ENCODE peak calls at places on chromosomes 11 and 22, in nine cellular contexts. S is left ventricle myocardium inferior; L is upper lobe of right lung; I is CD8-positive, alpha-beta memory T cell; W is gastrocnemius medialis; Q is Panc1; O is mammary epithelial cell; A is HCT116; T is substantia nigra. H is an unnamed sample.

GRCh38 chr22:31626427-31627150 is 35.4 kb downstream of the PISD start:
- DNase-seq in S (no peak), L (no peak), I (no peak), W (no peak), Q (no peak), O (no peak), A (no peak), T (no peak), H (no peak)

GRCh38 chr11:2761131-2762030 is 61.6 kb upstream of the KCNQ1OT1 start:
- DNase-seq in S (no peak), L (peak), I (no peak), W (no peak), Q (no peak), O (no peak), A (no peak), T (no peak), H (no peak)

GRCh38 chr11:134578807-134579708 is 167.0 kb upstream of the B3GAT1 start:
- DNase-seq in S (no peak), L (no peak), I (no peak), W (no peak), Q (no peak), O (no peak), A (peak), T (no peak), H (no peak)

GRCh38 chr11:35357893-35358292 is 61.5 kb downstream of the SLC1A2 start:
- DNase-seq in S (no peak), L (no peak), I (no peak), W (no peak), Q (no peak), O (peak), A (no peak), T (no peak), H (no peak)

GRCh38 chr22:50081426-50082196 is 3.6 kb downstream of the MLC1 start:
- DNase-seq in S (no peak), L (no peak), I (no peak), W (peak), Q (no peak), O (no peak), A (no peak), T (no peak), H (no peak)

GRCh38 chr22:30078320-30079311 is 1.6 kb upstream of the HORMAD2 start:
- DNase-seq in S (no peak), L (peak), I (no peak), W (no peak), Q (no peak), O (peak), A (no peak), T (no peak), H (no peak)

GRCh38 chr22:44396021-44396726 is 83.4 kb upstream of the SHISAL1 start:
- DNase-seq in S (peak), L (peak), I (no peak), W (no peak), Q (no peak), O (no peak), A (no peak), T (no peak), H (no peak)

GRCh38 chr11:74011360-74012071 is 2.6 kb upstream of the UCP3 start:
- DNase-seq in S (no peak), L (no peak), I (no peak), W (peak), Q (no peak), O (no peak), A (no peak), T (no peak), H (no peak)

GRCh38 chr11:74100735-74101134 is 70.1 kb downstream of the C2CD3 start:
- DNase-seq in S (no peak), L (no peak), I (no peak), W (no peak), Q (no peak), O (no peak), A (no peak), T (no peak), H (no peak)

GRCh38 chr11:101264303-101264702 is 134.7 kb upstream of the PGR start:
- DNase-seq in S (no peak), L (no peak), I (no peak), W (no peak), Q (no peak), O (no peak), A (no peak), T (no peak), H (no peak)

GRCh38 chr22:20566420-20567260 is 59.2 kb downstream of the MED15 start:
- DNase-seq in S (peak), L (peak), I (peak), W (no peak), Q (no peak), O (peak), A (no peak), T (no peak), H (no peak)

GRCh38 chr11:83521647-83522596 is 235.8 kb upstream of the CCDC90B start:
- DNase-seq in S (no peak), L (no peak), I (no peak), W (no peak), Q (no peak), O (no peak), A (no peak), T (no peak), H (no peak)

GRCh38 chr11:61679301-61679700 is 890 bp upstream of the DAGLA start:
- DNase-seq in S (no peak), L (no peak), I (no peak), W (no peak), Q (no peak), O (no peak), A (no peak), T (no peak), H (no peak)

GRCh38 chr22:49915610-49916009 is 2.6 kb downstream of the ALG12 start:
- DNase-seq in S (no peak), L (no peak), I (no peak), W (no peak), Q (no peak), O (no peak), A (no peak), T (no peak), H (peak)

GRCh38 chr22:47022075-47022473 is 259.6 kb downstream of the TBC1D22A start:
- DNase-seq in S (no peak), L (peak), I (no peak), W (no peak), Q (no peak), O (no peak), A (no peak), T (no peak), H (no peak)
- H3K27ac ChIP-seq in S (no peak), L (no peak), I (no peak), W (no peak), Q (no peak), O (no peak), A (no peak), T (no peak), H (no peak)

GRCh38 chr11:68437927-68438657 is 22.5 kb upstream of the PPP6R3 start:
- DNase-seq in S (no peak), L (no peak), I (no peak), W (no peak), Q (no peak), O (no peak), A (no peak), T (no peak), H (no peak)

GRCh38 chr11:68440254-68440653 is 20.3 kb upstream of the PPP6R3 start:
- DNase-seq in S (no peak), L (no peak), I (no peak), W (no peak), Q (no peak), O (no peak), A (no peak), T (no peak), H (no peak)

GRCh38 chr11:68439355-68440065 is 21.0 kb upstream of the PPP6R3 start:
- DNase-seq in S (no peak), L (no peak), I (no peak), W (no peak), Q (no peak), O (no peak), A (no peak), T (no peak), H (no peak)

GRCh38 chr11:68436985-68437926 is 23.3 kb upstream of the PPP6R3 start:
- DNase-seq in S (peak), L (no peak), I (no peak), W (peak), Q (peak), O (peak), A (no peak), T (no peak), H (no peak)

DNA sequence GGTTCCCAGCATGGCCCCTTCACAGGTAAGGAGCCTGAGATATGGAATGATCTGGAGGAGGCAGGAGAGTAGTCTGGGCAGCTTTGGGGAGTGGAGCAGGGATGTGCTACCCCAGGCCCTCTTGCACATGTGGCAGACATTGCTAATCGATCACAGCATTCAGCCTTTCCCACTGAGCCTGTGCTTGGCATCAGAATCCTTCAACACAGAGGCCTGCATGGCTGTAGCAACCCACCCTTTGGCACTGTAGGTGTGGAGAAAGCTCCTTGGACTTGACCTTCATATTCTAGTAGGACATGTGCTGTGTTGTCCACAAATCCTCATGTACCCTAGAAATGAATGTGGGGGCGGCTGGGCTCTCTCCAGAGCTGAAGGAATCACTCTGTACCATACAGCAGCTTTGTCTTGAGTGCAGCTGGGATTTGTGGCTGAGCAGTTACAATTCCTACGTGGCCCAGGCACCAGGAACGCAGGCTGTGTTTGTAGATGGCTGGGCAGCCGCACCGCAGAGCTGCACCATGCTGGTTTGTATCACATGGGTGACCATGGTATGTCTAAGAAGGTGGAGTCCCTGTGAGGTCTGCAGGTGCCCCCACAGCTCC is 21.8 kb upstream of the PPP6R3 start:
- DNase-seq in S (no peak), L (no peak), I (no peak), W (no peak), Q (no peak), O (no peak), A (no peak), T (no peak), H (no peak)
- H3K27ac ChIP-seq in S (peak), L (no peak), I (no peak), W (no peak), Q (no peak), O (no peak), A (no peak), T (no peak), H (no peak)

GRCh38 chr11:66285250-66285947 is 3.5 kb downstream of the YIF1A start:
- DNase-seq in S (no peak), L (no peak), I (no peak), W (no peak), Q (no peak), O (no peak), A (no peak), T (no peak), H (no peak)
- H3K27ac ChIP-seq in S (no peak), L (no peak), I (no peak), W (no peak), Q (no peak), O (no peak), A (no peak), T (peak), H (no peak)

GRCh38 chr11:72522186-72522585 is 87.9 kb upstream of the CLPB start:
- DNase-seq in S (peak), L (no peak), I (no peak), W (no peak), Q (no peak), O (no peak), A (no peak), T (no peak), H (no peak)
- H3K27ac ChIP-seq in S (no peak), L (no peak), I (no peak), W (no peak), Q (no peak), O (no peak), A (no peak), T (peak), H (no peak)

GRCh38 chr11:444397-445144 is 2.8 kb upstream of the ANO9 start:
- DNase-seq in S (no peak), L (peak), I (no peak), W (no peak), Q (no peak), O (peak), A (no peak), T (no peak), H (peak)
- H3K27ac ChIP-seq in S (peak), L (peak), I (no peak), W (no peak), Q (peak), O (no peak), A (no peak), T (no peak), H (no peak)

GRCh38 chr22:41216984-41217383 is 11.9 kb downstream of the L3MBTL2 start:
- DNase-seq in S (no peak), L (no peak), I (no peak), W (no peak), Q (no peak), O (no peak), A (no peak), T (no peak), H (no peak)
- H3K27ac ChIP-seq in S (peak), L (peak), I (no peak), W (peak), Q (no peak), O (no peak), A (no peak), T (peak), H (peak)

DNA sequence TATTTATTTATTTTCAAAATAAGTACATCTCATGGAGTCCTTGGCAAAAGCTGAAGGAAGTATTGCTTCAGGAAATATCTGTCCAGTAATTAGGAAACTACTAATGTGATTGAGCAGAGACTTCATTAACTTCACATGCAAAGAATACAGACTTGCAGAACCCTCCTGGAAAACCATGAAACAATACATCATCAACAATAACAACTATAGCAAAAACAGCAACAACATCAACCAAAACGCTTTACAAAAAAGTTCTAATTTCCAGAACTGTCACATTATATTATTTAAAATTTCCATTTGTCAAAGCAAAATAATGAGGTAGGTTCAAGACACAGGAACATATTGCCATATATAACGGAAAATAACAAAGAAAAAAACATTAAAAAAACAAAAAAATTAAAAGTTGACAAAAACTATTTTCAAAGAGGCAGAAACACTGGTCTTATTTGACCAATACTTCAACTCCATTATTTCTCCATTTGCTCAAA is 79.8 kb upstream of the TOP3B start:
- DNase-seq in S (no peak), L (no peak), I (no peak), W (no peak), Q (no peak), O (no peak), A (no peak), T (no peak), H (no peak)
- H3K27ac ChIP-seq in S (peak), L (no peak), I (no peak), W (no peak), Q (no peak), O (no peak), A (no peak), T (no peak), H (no peak)